ENCODE peak calls at places on chromosomes 13 and 19, in seven cellular contexts. One of them, this sample, is unnamed. For H3K4me1, the result is how much of the 10 kb centered on the place peaks cover.

GRCh38 chr19:48726573-48726972 is 7.0 kb upstream of the MAMSTR start:
- DNase-seq in tibial artery: no peak
- DNase-seq in CD8-positive, alpha-beta T cell: no peak
- DNase-seq in PC-3: no peak
- DNase-seq in GM12878: no peak
- DNase-seq in uterus: no peak
- DNase-seq in endodermal cell: no peak
- DNase-seq in this sample: no peak

GRCh38 chr19:913080-913748 is at the start of gene R3HDM4:
- DNase-seq in GM12878: no peak
- DNase-seq in tibial artery: peak
- DNase-seq in PC-3: peak
- DNase-seq in uterus: peak
- DNase-seq in endodermal cell: peak
- DNase-seq in CD8-positive, alpha-beta T cell: peak
- DNase-seq in this sample: peak

GRCh38 chr19:39858541-39858940 is 12.4 kb upstream of the FBL start:
- DNase-seq in endodermal cell: peak
- DNase-seq in uterus: peak
- DNase-seq in PC-3: no peak
- DNase-seq in CD8-positive, alpha-beta T cell: no peak
- DNase-seq in GM12878: no peak
- DNase-seq in tibial artery: no peak
- DNase-seq in this sample: peak

GRCh38 chr19:49441210-49441959 is at the start of gene SLC17A7:
- DNase-seq in uterus: peak
- DNase-seq in endodermal cell: peak
- DNase-seq in GM12878: no peak
- DNase-seq in CD8-positive, alpha-beta T cell: no peak
- DNase-seq in tibial artery: peak
- DNase-seq in PC-3: peak
- DNase-seq in this sample: peak

GRCh38 chr13:65971541-65971940 is 1258.6 kb downstream of the PCDH9 start:
- DNase-seq in CD8-positive, alpha-beta T cell: no peak
- DNase-seq in PC-3: no peak
- DNase-seq in GM12878: no peak
- DNase-seq in uterus: no peak
- DNase-seq in endodermal cell: peak
- DNase-seq in tibial artery: no peak
- DNase-seq in this sample: no peak

GRCh38 chr19:19591133-19591825 is 27.2 kb downstream of the PBX4 start:
- DNase-seq in CD8-positive, alpha-beta T cell: peak
- DNase-seq in tibial artery: no peak
- DNase-seq in GM12878: peak
- DNase-seq in uterus: no peak
- DNase-seq in endodermal cell: peak
- DNase-seq in PC-3: peak
- DNase-seq in this sample: no peak

GRCh38 chr19:45507864-45508680 is 793 bp downstream of the VASP start:
- DNase-seq in GM12878: no peak
- DNase-seq in uterus: peak
- DNase-seq in CD8-positive, alpha-beta T cell: no peak
- DNase-seq in tibial artery: peak
- DNase-seq in PC-3: no peak
- DNase-seq in endodermal cell: peak
- DNase-seq in this sample: no peak

GRCh38 chr19:947707-948533 is 22.1 kb downstream of the ARID3A start:
- DNase-seq in endodermal cell: no peak
- DNase-seq in PC-3: no peak
- DNase-seq in uterus: no peak
- DNase-seq in tibial artery: peak
- DNase-seq in CD8-positive, alpha-beta T cell: no peak
- DNase-seq in GM12878: peak
- DNase-seq in this sample: peak

GRCh38 chr13:106570354-106570822 is 2.5 kb upstream of the ARGLU1 start:
- DNase-seq in PC-3: no peak
- DNase-seq in endodermal cell: peak
- DNase-seq in GM12878: no peak
- DNase-seq in CD8-positive, alpha-beta T cell: peak
- DNase-seq in tibial artery: peak
- DNase-seq in uterus: peak
- DNase-seq in this sample: peak

GRCh38 chr19:41431426-41432386 is 4.5 kb upstream of the B3GNT8 start:
- DNase-seq in uterus: no peak
- DNase-seq in GM12878: no peak
- DNase-seq in CD8-positive, alpha-beta T cell: no peak
- DNase-seq in endodermal cell: peak
- DNase-seq in PC-3: no peak
- DNase-seq in tibial artery: no peak
- DNase-seq in this sample: peak
- H3K4me1 ChIP-seq in uterus: under half
- H3K4me1 ChIP-seq in GM12878: under half
- H3K4me1 ChIP-seq in CD8-positive, alpha-beta T cell: under half
- H3K4me1 ChIP-seq in endodermal cell: under half
- H3K4me1 ChIP-seq in PC-3: under half
- H3K4me1 ChIP-seq in tibial artery: under half
- H3K4me1 ChIP-seq in this sample: under half

GRCh38 chr19:37817180-37817911 is 38.0 kb upstream of the ZNF573 start:
- DNase-seq in GM12878: no peak
- DNase-seq in endodermal cell: peak
- DNase-seq in PC-3: no peak
- DNase-seq in uterus: peak
- DNase-seq in CD8-positive, alpha-beta T cell: peak
- DNase-seq in tibial artery: peak
- DNase-seq in this sample: peak
- H3K4me3 ChIP-seq in GM12878: no peak
- H3K4me3 ChIP-seq in endodermal cell: peak
- H3K4me3 ChIP-seq in PC-3: no peak
- H3K4me3 ChIP-seq in uterus: peak
- H3K4me3 ChIP-seq in CD8-positive, alpha-beta T cell: peak
- H3K4me3 ChIP-seq in tibial artery: peak
- H3K4me3 ChIP-seq in this sample: peak

GRCh38 chr13:98485561-98485960 is 91.3 kb downstream of the STK24 start:
- DNase-seq in CD8-positive, alpha-beta T cell: no peak
- DNase-seq in endodermal cell: peak
- DNase-seq in PC-3: no peak
- DNase-seq in GM12878: no peak
- DNase-seq in uterus: no peak
- DNase-seq in tibial artery: no peak
- DNase-seq in this sample: no peak

GRCh38 chr13:98486412-98486811 is 90.5 kb downstream of the STK24 start:
- DNase-seq in uterus: no peak
- DNase-seq in PC-3: no peak
- DNase-seq in endodermal cell: peak
- DNase-seq in CD8-positive, alpha-beta T cell: no peak
- DNase-seq in GM12878: no peak
- DNase-seq in tibial artery: no peak
- DNase-seq in this sample: no peak

GRCh38 chr13:98482476-98483444 is 94.1 kb downstream of the STK24 start:
- DNase-seq in endodermal cell: peak
- DNase-seq in GM12878: no peak
- DNase-seq in tibial artery: peak
- DNase-seq in uterus: no peak
- DNase-seq in CD8-positive, alpha-beta T cell: no peak
- DNase-seq in PC-3: no peak
- DNase-seq in this sample: no peak

GRCh38 chr13:98483636-98484288 is 93.1 kb downstream of the STK24 start:
- DNase-seq in uterus: no peak
- DNase-seq in PC-3: no peak
- DNase-seq in GM12878: no peak
- DNase-seq in endodermal cell: no peak
- DNase-seq in CD8-positive, alpha-beta T cell: no peak
- DNase-seq in tibial artery: no peak
- DNase-seq in this sample: no peak

GRCh38 chr13:98484289-98485219 is 92.4 kb downstream of the STK24 start:
- DNase-seq in GM12878: no peak
- DNase-seq in uterus: peak
- DNase-seq in PC-3: peak
- DNase-seq in tibial artery: peak
- DNase-seq in endodermal cell: peak
- DNase-seq in CD8-positive, alpha-beta T cell: peak
- DNase-seq in this sample: no peak
- TF ChIP-seq CTCF in GM12878: no peak
- TF ChIP-seq CTCF in uterus: no peak
- TF ChIP-seq CTCF in PC-3: no peak
- TF ChIP-seq CTCF in tibial artery: no peak
- TF ChIP-seq CTCF in endodermal cell: no peak
- TF ChIP-seq CTCF in CD8-positive, alpha-beta T cell: no peak
- TF ChIP-seq CTCF in this sample: no peak

DNA sequence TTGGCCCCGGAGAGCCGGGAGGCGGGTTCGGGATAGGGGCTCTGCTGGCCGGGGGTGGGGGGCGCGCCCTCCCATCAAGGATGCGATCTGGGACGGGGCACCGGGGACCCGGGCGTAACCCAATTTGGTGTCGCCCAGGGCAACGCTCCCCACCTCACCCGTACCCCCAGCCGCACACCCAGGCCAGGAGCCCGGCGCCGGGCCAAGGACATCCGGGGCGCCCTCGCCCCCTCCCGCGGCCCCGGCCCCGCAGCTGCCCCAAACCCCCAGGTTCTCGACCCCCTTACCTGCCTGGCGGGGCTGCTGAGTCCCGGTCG is 525 bp downstream of the SHANK1 start:
- DNase-seq in endodermal cell: no peak
- DNase-seq in CD8-positive, alpha-beta T cell: no peak
- DNase-seq in PC-3: no peak
- DNase-seq in tibial artery: no peak
- DNase-seq in uterus: no peak
- DNase-seq in GM12878: no peak
- DNase-seq in this sample: no peak
- H3K4me1 ChIP-seq in endodermal cell: under half
- H3K4me1 ChIP-seq in CD8-positive, alpha-beta T cell: under half
- H3K4me1 ChIP-seq in PC-3: under half
- H3K4me1 ChIP-seq in tibial artery: under half
- H3K4me1 ChIP-seq in uterus: under half
- H3K4me1 ChIP-seq in GM12878: under half
- H3K4me1 ChIP-seq in this sample: under half

DNA sequence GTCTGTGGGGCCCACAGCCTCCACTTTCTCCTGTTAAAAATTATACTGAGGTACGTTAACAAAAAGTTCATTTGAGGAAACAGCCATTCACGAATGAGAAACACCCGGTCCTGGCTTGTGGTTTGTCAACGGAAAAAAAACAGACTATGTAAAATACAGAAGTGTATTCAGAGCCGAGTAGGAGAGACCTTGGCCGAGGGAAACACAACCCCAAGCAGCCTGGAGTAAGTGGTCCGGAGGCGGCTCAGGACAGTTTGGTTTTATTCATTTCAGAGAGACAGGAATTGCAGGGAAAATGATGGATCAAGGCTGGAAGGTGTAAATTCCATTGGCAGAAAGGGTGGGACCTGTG is 714 bp downstream of the ZNF439 start:
- DNase-seq in tibial artery: no peak
- DNase-seq in uterus: no peak
- DNase-seq in endodermal cell: no peak
- DNase-seq in GM12878: no peak
- DNase-seq in CD8-positive, alpha-beta T cell: no peak
- DNase-seq in PC-3: no peak
- DNase-seq in this sample: no peak
- H3K4me3 ChIP-seq in tibial artery: peak
- H3K4me3 ChIP-seq in uterus: peak
- H3K4me3 ChIP-seq in endodermal cell: no peak
- H3K4me3 ChIP-seq in GM12878: peak
- H3K4me3 ChIP-seq in CD8-positive, alpha-beta T cell: peak
- H3K4me3 ChIP-seq in PC-3: peak
- H3K4me3 ChIP-seq in this sample: peak

GRCh38 chr19:17097593-17098126 is 22.1 kb downstream of the MYO9B start:
- DNase-seq in CD8-positive, alpha-beta T cell: no peak
- DNase-seq in uterus: no peak
- DNase-seq in tibial artery: no peak
- DNase-seq in PC-3: peak
- DNase-seq in endodermal cell: no peak
- DNase-seq in GM12878: no peak
- DNase-seq in this sample: no peak

GRCh38 chr19:17092696-17093095 is 17.1 kb downstream of the MYO9B start:
- DNase-seq in uterus: no peak
- DNase-seq in endodermal cell: no peak
- DNase-seq in PC-3: no peak
- DNase-seq in GM12878: no peak
- DNase-seq in tibial artery: no peak
- DNase-seq in CD8-positive, alpha-beta T cell: no peak
- DNase-seq in this sample: no peak

GRCh38 chr19:17098326-17098725 is 22.7 kb downstream of the MYO9B start:
- DNase-seq in tibial artery: no peak
- DNase-seq in uterus: no peak
- DNase-seq in CD8-positive, alpha-beta T cell: no peak
- DNase-seq in GM12878: no peak
- DNase-seq in endodermal cell: no peak
- DNase-seq in PC-3: no peak
- DNase-seq in this sample: no peak

GRCh38 chr19:17091758-17092333 is 16.3 kb downstream of the MYO9B start:
- DNase-seq in CD8-positive, alpha-beta T cell: no peak
- DNase-seq in PC-3: no peak
- DNase-seq in GM12878: no peak
- DNase-seq in uterus: no peak
- DNase-seq in tibial artery: peak
- DNase-seq in endodermal cell: no peak
- DNase-seq in this sample: no peak

GRCh38 chr19:17095141-17095919 is 19.8 kb downstream of the MYO9B start:
- DNase-seq in tibial artery: peak
- DNase-seq in CD8-positive, alpha-beta T cell: no peak
- DNase-seq in PC-3: no peak
- DNase-seq in GM12878: no peak
- DNase-seq in uterus: peak
- DNase-seq in endodermal cell: no peak
- DNase-seq in this sample: no peak
- TF ChIP-seq CTCF in tibial artery: no peak
- TF ChIP-seq CTCF in CD8-positive, alpha-beta T cell: no peak
- TF ChIP-seq CTCF in PC-3: no peak
- TF ChIP-seq CTCF in GM12878: no peak
- TF ChIP-seq CTCF in uterus: no peak
- TF ChIP-seq CTCF in endodermal cell: no peak
- TF ChIP-seq CTCF in this sample: no peak